ENCODE peak calls at places on chromosomes 2 and 18, in nine cellular contexts. R is WTC11, G is tibial artery, I is NB4, V is fibroblast of the aortic adventitia, X is Peyer's patch, P is AG04449, B is heart right ventricle, S is H9. O is an unnamed sample.
A peak's percentile ranks its signal among the peaks of the same experiment; 100 is the strongest.

GRCh38 chr2:225010804-225011203 is 31.5 kb downstream of the DOCK10 start:
- DNase-seq in R (no peak), P (peak; percentile 31), B (no peak), S (no peak), G (no peak), X (no peak), V (peak; percentile 83), I (no peak), O (peak; percentile 93)

GRCh38 chr2:43222472-43223146 is 3.8 kb downstream of the ZFP36L2 start:
- DNase-seq in S (no peak), B (no peak), G (no peak), I (peak; percentile 67), P (no peak), X (no peak), V (peak; percentile 42), R (no peak), O (peak; percentile 59)

GRCh38 chr18:55650363-55650870 is 62.4 kb upstream of the TCF4 start:
- DNase-seq in B (no peak), G (no peak), P (no peak), S (no peak), V (peak; percentile 10), R (no peak), I (no peak), X (no peak), O (no peak)

GRCh38 chr2:128250409-128251025 is 68.2 kb downstream of the HS6ST1 start:
- DNase-seq in P (no peak), V (no peak), B (no peak), I (no peak), X (no peak), S (no peak), G (no peak), R (no peak), O (no peak)

GRCh38 chr18:845152-845819 is 33.2 kb upstream of the YES1 start:
- DNase-seq in S (no peak), G (no peak), B (no peak), R (no peak), P (no peak), X (no peak), I (no peak), V (peak; percentile 97), O (peak; percentile 91)

GRCh38 chr2:233966388-233966787 is 49.2 kb downstream of the TRPM8 start:
- DNase-seq in P (no peak), G (no peak), X (no peak), V (peak; percentile 43), R (no peak), I (no peak), B (no peak), S (no peak), O (peak; percentile 23)

GRCh38 chr2:2763351-2763997 is 432.4 kb upstream of the MYT1L start:
- DNase-seq in V (no peak), B (no peak), S (no peak), I (no peak), G (no peak), X (no peak), P (no peak), R (no peak), O (no peak)

GRCh38 chr18:59769105-59769865 is 72.1 kb upstream of the CCBE1 start:
- DNase-seq in I (no peak), G (peak; percentile 42), S (no peak), B (no peak), R (no peak), P (no peak), X (no peak), V (peak; percentile 85), O (peak; percentile 81)

GRCh38 chr2:241571821-241572620 is 13.5 kb downstream of the BOK start:
- DNase-seq in B (no peak), G (no peak), V (no peak), R (no peak), I (no peak), P (no peak), S (peak; percentile 19), X (no peak), O (no peak)

GRCh38 chr2:232437130-232437620 is 18.8 kb upstream of the ALPI start:
- DNase-seq in G (no peak), X (no peak), I (no peak), S (peak; percentile 18), R (no peak), P (no peak), B (no peak), V (no peak), O (no peak)

GRCh38 chr2:168060956-168061750 is 186.2 kb downstream of the STK39 start:
- DNase-seq in S (no peak), G (no peak), P (no peak), R (no peak), X (no peak), V (peak; percentile 64), I (no peak), B (no peak), O (peak; percentile 66)

GRCh38 chr2:64617631-64618151 is 36.0 kb downstream of the SERTAD2 start:
- DNase-seq in P (no peak), X (no peak), S (no peak), I (no peak), V (no peak), R (no peak), G (no peak), B (no peak), O (no peak)

GRCh38 chr18:24539866-24540604 is 79.6 kb downstream of the HRH4 start:
- DNase-seq in G (no peak), I (peak; percentile 42), X (no peak), B (no peak), S (no peak), R (no peak), V (no peak), P (no peak), O (no peak)

GRCh38 chr18:57188851-57189565 is 42.1 kb downstream of the BOD1L2 start:
- DNase-seq in G (no peak), S (no peak), I (no peak), P (no peak), B (no peak), V (no peak), R (no peak), X (no peak), O (no peak)

GRCh38 chr2:68441994-68442322 is 25.1 kb downstream of the FBXO48 start:
- DNase-seq in I (no peak), S (no peak), P (no peak), G (no peak), X (no peak), V (no peak), B (no peak), R (no peak), O (no peak)
- TF ChIP-seq CTCF in I (no peak), S (no peak), P (no peak), G (no peak), X (no peak), V (no peak), B (no peak), R (no peak), O (no peak)

GRCh38 chr2:85873679-85874078 is 15.1 kb downstream of the ST3GAL5 start:
- DNase-seq in S (no peak), P (no peak), I (peak; percentile 24), G (no peak), B (no peak), R (peak; percentile 38), X (no peak), V (no peak), O (no peak)
- TF ChIP-seq CTCF in S (peak; percentile 53), P (peak; percentile 17), I (peak; percentile 41), G (no peak), B (no peak), R (no peak), X (no peak), V (peak; percentile 26), O (peak; percentile 30)

DNA sequence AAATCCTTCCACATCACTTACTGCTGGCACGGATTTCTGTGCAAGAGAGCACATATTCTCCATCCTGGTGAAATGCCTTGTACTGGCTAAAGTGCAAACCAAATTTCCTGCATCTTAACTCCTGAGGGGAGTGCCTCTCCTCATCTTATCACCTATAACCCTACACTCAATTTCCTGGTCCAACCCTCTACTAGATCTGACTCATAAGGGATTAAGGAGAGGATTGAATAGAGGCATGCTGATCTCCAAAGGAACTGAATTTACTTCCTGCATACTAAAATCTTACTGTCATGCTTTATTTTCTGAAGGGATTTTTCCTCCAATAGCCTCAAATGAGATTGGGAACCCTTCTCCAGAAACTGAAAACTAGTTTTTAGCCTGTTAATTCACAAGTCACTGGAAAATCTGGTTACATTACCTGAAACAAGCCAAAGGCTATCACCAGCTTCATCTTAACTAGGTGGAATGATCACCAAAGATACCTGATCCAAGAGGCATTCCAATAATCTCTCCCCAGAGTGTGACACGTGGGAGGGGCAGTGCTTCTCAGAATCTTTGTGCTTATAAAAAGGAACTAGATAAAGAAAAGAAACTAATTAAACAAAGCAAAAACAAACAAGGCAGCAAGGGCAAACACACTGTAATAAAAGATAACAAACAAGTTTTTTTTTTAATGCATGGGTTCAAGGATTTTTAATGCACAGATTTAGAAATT is 311.0 kb downstream of the NR4A2 start:
- DNase-seq in S (no peak), G (no peak), B (no peak), X (no peak), I (no peak), R (no peak), P (no peak), V (peak; percentile 12), O (no peak)
- TF ChIP-seq CTCF in S (no peak), G (no peak), B (no peak), X (no peak), I (no peak), R (no peak), P (no peak), V (no peak), O (no peak)

GRCh38 chr18:79548077-79548450 is 131.5 kb upstream of the CTDP1 start:
- DNase-seq in I (no peak), G (no peak), B (no peak), R (no peak), S (peak; percentile 22), V (no peak), P (no peak), X (no peak), O (no peak)

GRCh38 chr18:79546781-79547272 is 132.8 kb upstream of the CTDP1 start:
- DNase-seq in S (peak; percentile 22), V (no peak), P (no peak), R (no peak), B (no peak), G (no peak), I (no peak), X (no peak), O (no peak)

GRCh38 chr18:79548986-79549637 is 130.5 kb upstream of the CTDP1 start:
- DNase-seq in X (no peak), S (no peak), G (no peak), V (no peak), B (no peak), R (no peak), I (no peak), P (no peak), O (no peak)

GRCh38 chr18:79548621-79548985 is 131.0 kb upstream of the CTDP1 start:
- DNase-seq in B (no peak), V (no peak), R (no peak), S (no peak), X (no peak), I (no peak), P (no peak), G (no peak), O (no peak)

DNA sequence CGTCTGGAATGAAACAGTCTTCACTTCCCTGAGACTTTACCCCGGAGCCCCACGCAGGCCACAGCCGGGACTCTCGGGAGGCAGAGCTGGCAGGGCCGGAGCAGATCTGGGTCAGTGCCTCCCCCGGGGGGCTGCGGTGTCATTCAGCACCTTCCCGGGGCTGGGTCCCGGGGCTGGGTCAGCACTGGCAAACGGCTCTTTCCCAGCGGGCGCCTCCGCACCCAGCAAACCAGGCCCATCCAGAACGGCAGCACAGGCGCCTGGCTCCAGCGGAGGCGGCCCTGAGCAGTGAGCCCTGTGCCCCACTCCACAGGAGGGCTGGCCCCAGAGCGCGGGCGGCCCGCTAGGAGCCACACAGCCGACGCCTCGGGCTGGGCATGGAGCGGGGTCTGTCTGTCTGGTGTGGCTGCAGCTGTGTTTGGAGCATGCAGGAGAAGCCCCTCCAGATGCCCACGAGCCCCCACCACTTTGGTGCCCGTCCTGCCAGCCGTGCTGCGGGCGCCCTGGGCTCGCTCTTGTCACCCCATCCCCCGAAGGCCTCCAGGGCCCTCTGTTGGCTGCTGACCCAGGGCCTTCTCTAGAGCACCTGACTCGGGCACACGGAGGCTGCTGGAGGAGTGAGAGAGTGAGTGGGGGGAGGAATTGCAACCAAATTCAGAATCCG is 132.1 kb upstream of the CTDP1 start:
- DNase-seq in R (no peak), V (no peak), P (no peak), B (no peak), X (no peak), S (peak; percentile 22), I (no peak), G (no peak), O (no peak)
- TF ChIP-seq CTCF in R (no peak), V (no peak), P (no peak), B (no peak), X (no peak), S (no peak), I (no peak), G (no peak), O (no peak)

O was measured in fibroblast of mammary gland.